ENCODE peak calls at places on chromosomes 16 and 17, in seven cellular contexts. V is neural progenitor cell; P is mammary epithelial cell; E is CD8-positive, alpha-beta T cell; U is Peyer's patch; F is thoracic aorta; O is H1. B is an unnamed sample. For H3K4me1, the result is how much of the 10 kb centered on the place peaks cover.

GRCh38 chr16:29806641-29807425 is 504 bp downstream of the MAZ start:
- DNase-seq in V (peak), P (peak), E (peak), U (peak), F (no peak), O (peak), B (no peak)

GRCh38 chr16:31400191-31400590 is 7.1 kb downstream of the ITGAD start:
- DNase-seq in V (no peak), P (no peak), E (no peak), U (no peak), F (no peak), O (no peak), B (no peak)

GRCh38 chr16:85136705-85137322 is 24.5 kb upstream of the CIBAR2 start:
- DNase-seq in V (no peak), P (no peak), E (no peak), U (no peak), F (no peak), O (no peak), B (no peak)

GRCh38 chr17:62995377-62995885 is 29.4 kb downstream of the TANC2 start:
- DNase-seq in V (peak), P (peak), E (no peak), U (peak), F (no peak), O (no peak), B (no peak)

GRCh38 chr16:15553313-15554088 is 89.5 kb downstream of the MARF1 start:
- DNase-seq in V (no peak), P (peak), E (no peak), U (no peak), F (no peak), O (no peak), B (no peak)

GRCh38 chr17:50830298-50830697 is 5.1 kb upstream of the WFIKKN2 start:
- DNase-seq in V (no peak), P (no peak), E (no peak), U (no peak), F (no peak), O (no peak), B (no peak)

GRCh38 chr17:19415311-19415710 is 4.3 kb downstream of the RNF112 start:
- DNase-seq in V (no peak), P (no peak), E (no peak), U (no peak), F (no peak), O (no peak), B (no peak)

GRCh38 chr17:43774304-43775250 is 4.2 kb downstream of the DUSP3 start:
- DNase-seq in V (no peak), P (no peak), E (no peak), U (no peak), F (no peak), O (no peak), B (no peak)

GRCh38 chr16:87569601-87570559 is 32.4 kb upstream of the JPH3 start:
- DNase-seq in V (no peak), P (no peak), E (no peak), U (no peak), F (no peak), O (no peak), B (no peak)

GRCh38 chr17:7977039-7977438 is 25.4 kb upstream of the GUCY2D start:
- DNase-seq in V (no peak), P (no peak), E (no peak), U (no peak), F (no peak), O (no peak), B (no peak)

GRCh38 chr17:71224824-71225575 is 895.8 kb upstream of the SOX9 start:
- DNase-seq in V (no peak), P (peak), E (no peak), U (no peak), F (no peak), O (no peak), B (no peak)

GRCh38 chr17:34862384-34862783 is 98.9 kb downstream of the CCT6B start:
- DNase-seq in V (no peak), P (no peak), E (no peak), U (no peak), F (no peak), O (no peak), B (no peak)

GRCh38 chr16:81137012-81137335 is 40.8 kb upstream of the GCSH start:
- DNase-seq in V (peak), P (no peak), E (no peak), U (no peak), F (no peak), O (no peak), B (no peak)

GRCh38 chr17:1563786-1564613 is 1.4 kb upstream of the PITPNA start:
- DNase-seq in V (no peak), P (no peak), E (no peak), U (no peak), F (no peak), O (no peak), B (peak)

GRCh38 chr17:1559743-1560581 is 2.6 kb downstream of the PITPNA start:
- DNase-seq in V (no peak), P (no peak), E (no peak), U (peak), F (no peak), O (no peak), B (no peak)

GRCh38 chr17:1562178-1562643 is 381 bp downstream of the PITPNA start:
- DNase-seq in V (no peak), P (no peak), E (peak), U (peak), F (no peak), O (no peak), B (peak)

GRCh38 chr17:1560582-1561170 is 1.9 kb downstream of the PITPNA start:
- DNase-seq in V (no peak), P (no peak), E (no peak), U (no peak), F (no peak), O (no peak), B (no peak)

GRCh38 chr17:1561420-1562177 is 993 bp downstream of the PITPNA start:
- DNase-seq in V (peak), P (peak), E (peak), U (no peak), F (no peak), O (peak), B (no peak)
- TF ChIP-seq CTCF in V (peak), P (no peak), E (peak), U (no peak), F (peak), O (no peak), B (no peak)

DNA sequence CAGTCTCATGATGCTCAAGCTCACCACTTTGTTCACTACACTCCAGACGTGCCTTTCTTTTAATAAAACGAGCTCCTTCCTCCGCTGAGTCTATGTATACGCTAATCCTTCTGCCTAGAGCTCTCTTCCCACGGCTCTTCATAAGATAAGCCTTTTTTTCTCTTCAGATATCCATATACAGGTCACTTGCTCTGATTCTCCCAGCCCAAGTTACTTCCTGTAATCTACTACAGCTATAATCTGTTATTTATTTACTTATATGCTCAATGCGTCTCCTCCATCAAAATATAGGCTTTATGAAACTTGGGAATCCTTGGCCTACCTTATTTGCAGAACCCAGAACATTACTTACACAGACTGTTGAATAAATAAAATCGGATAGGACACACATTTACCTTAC is 17.4 kb downstream of the C16orf87 start:
- DNase-seq in V (no peak), P (no peak), E (no peak), U (no peak), F (no peak), O (no peak), B (no peak)
- H3K4me1 ChIP-seq in V (under half), P (under half), E (under half), U (under half), F (under half), O (under half), B (under half)

GRCh38 chr17:79742951-79743476 is 12.3 kb downstream of the ENPP7 start:
- DNase-seq in V (peak), P (no peak), E (no peak), U (no peak), F (no peak), O (no peak), B (peak)

GRCh38 chr17:79740413-79740812 is 9.7 kb downstream of the ENPP7 start:
- DNase-seq in V (no peak), P (no peak), E (no peak), U (no peak), F (no peak), O (no peak), B (no peak)

GRCh38 chr17:79741401-79741750 is 10.6 kb downstream of the ENPP7 start:
- DNase-seq in V (no peak), P (no peak), E (no peak), U (no peak), F (no peak), O (no peak), B (peak)

GRCh38 chr17:79742589-79742918 is 11.8 kb downstream of the ENPP7 start:
- DNase-seq in V (no peak), P (no peak), E (no peak), U (no peak), F (no peak), O (no peak), B (peak)

GRCh38 chr17:79741751-79742588 is 11.2 kb downstream of the ENPP7 start:
- DNase-seq in V (peak), P (no peak), E (peak), U (peak), F (no peak), O (peak), B (peak)
- H3K4me3 ChIP-seq in V (peak), P (no peak), E (no peak), U (peak), F (peak), O (peak), B (no peak)

DNA sequence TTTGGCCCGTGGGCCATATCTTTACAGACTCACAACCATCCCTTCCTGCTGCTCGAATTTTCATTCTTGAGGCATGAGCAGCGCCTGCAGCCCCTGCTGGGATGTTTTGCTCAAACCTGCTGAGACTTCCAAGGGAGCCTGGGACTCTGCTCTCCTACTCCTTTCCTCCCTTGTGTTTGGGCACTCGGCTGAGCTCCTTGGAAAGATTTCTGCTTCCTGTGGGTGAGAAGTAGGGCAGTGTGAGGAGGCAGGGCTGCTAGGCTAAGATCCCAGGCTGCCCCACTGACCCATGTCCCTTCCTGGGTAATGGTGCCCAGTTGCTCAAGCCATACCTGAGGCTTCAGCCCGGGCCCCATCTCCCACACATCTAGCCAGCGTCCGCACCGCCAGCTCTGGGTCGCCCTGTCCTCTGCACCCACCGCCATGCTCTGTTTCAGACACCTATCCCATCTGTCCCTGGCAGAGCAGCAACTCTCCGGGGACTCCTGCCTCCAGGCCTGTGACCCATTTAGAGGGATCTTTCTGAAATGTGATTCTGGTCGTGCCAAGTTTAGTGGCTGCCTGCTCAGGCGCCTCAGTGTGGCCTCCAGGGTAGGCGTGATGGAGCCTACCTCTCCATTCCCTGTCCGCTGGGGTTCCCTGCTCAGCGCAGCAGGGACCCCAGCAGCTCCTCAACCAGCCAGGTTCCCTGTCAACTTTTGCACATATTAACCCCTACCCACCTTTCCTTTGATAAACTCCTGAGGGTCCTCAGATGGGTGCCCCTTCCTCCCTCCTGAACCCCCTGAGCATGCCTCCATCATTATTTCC is 190.1 kb downstream of the CCDC182 start:
- DNase-seq in V (no peak), P (no peak), E (no peak), U (no peak), F (no peak), O (no peak), B (no peak)
- TF ChIP-seq CTCF in V (no peak), P (no peak), E (no peak), U (no peak), F (no peak), O (no peak), B (no peak)

GRCh38 chr16:10942352-10943297 is at the start of gene DEXI:
- DNase-seq in V (peak), P (peak), E (peak), U (peak), F (peak), O (peak), B (peak)
- H3K4me1 ChIP-seq in V (under half), P (half or more), E (half or more), U (under half), F (half or more), O (under half), B (half or more)

GRCh38 chr17:73291260-73291801 is 20.5 kb downstream of the CDC42EP4 start:
- DNase-seq in V (no peak), P (peak), E (no peak), U (peak), F (peak), O (no peak), B (peak)
- H3K4me3 ChIP-seq in V (no peak), P (no peak), E (no peak), U (peak), F (peak), O (no peak), B (peak)

GRCh38 chr16:11100239-11100750 is 155.7 kb downstream of the SOCS1 start:
- DNase-seq in V (peak), P (no peak), E (no peak), U (peak), F (no peak), O (peak), B (no peak)
- TF ChIP-seq CTCF in V (peak), P (no peak), E (no peak), U (no peak), F (peak), O (peak), B (no peak)

DNA sequence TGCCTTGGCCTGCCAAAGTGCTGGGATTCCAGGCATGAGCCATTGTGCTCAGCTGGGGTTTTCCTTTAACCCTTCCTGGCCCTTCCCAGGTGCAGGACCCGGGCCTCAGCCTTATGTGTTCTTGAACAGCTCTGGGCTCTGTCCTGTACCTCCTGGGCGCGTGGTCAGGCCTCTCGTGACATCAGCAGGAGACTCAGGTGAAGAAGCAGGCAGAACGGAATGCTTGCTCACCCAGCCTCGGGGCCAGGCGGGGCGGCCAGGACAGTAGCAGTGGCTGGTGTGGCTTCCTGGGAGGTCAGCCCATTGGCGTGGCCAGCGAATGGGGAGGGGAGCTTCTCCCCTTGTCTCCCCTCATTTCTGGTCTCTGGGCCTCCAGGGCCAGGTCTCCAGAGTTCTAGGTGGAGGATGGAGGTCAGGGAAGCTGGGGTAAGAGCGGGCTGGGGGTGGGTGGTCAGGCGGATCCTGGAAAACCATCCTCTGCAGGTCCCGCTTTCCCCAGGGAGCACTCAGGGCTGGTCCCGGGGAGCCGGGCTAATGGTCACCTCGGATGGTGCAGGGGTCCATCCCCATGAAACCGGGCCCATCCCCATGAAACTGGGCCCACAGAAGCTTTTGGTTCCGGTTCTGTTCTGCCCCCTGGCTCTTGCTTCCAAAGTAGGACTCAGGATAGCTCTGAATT is 281.5 kb downstream of the SEC14L1 start:
- DNase-seq in V (no peak), P (peak), E (no peak), U (no peak), F (no peak), O (no peak), B (no peak)
- H3K4me1 ChIP-seq in V (half or more), P (half or more), E (half or more), U (under half), F (under half), O (half or more), B (half or more)

B was measured in left lung.